ENCODE peak calls at places on chromosomes 3 and 15, in four cellular contexts. T is IMR-90, G is K562, L is H1. B is an unnamed sample.

GRCh38 chr15:87604857-87605446 is 651.6 kb downstream of the NTRK3 start:
- DNase-seq in T (no peak), G (peak), L (no peak), B (no peak)

GRCh38 chr15:90818251-90819210 is 49.9 kb upstream of the FURIN start:
- DNase-seq in T (no peak), G (peak), L (no peak), B (no peak)

GRCh38 chr3:132432639-132433038 is 15.3 kb downstream of the DNAJC13 start:
- DNase-seq in T (peak), G (peak), L (no peak), B (no peak)

GRCh38 chr15:59191855-59192237 is 14.8 kb upstream of the LDHAL6B start:
- DNase-seq in T (peak), G (no peak), L (no peak), B (no peak)

GRCh38 chr3:49019941-49020334 is 1.6 kb upstream of the DALRD3 start:
- DNase-seq in T (no peak), G (no peak), L (no peak), B (no peak)

GRCh38 chr3:160804762-160805161 is 48.7 kb downstream of the PPM1L start:
- DNase-seq in T (no peak), G (no peak), L (no peak), B (no peak)

GRCh38 chr3:138426211-138426610 is 8.2 kb upstream of the ESYT3 start:
- DNase-seq in T (peak), G (no peak), L (no peak), B (no peak)

GRCh38 chr15:94912760-94913159 is 681.4 kb downstream of the MCTP2 start:
- DNase-seq in T (no peak), G (peak), L (no peak), B (no peak)

GRCh38 chr3:17088602-17089313 is 204.0 kb downstream of the PLCL2 start:
- DNase-seq in T (no peak), G (no peak), L (no peak), B (no peak)

GRCh38 chr3:123388050-123388449 is 60.8 kb downstream of the ADCY5 start:
- DNase-seq in T (no peak), G (no peak), L (no peak), B (no peak)

GRCh38 chr15:80570553-80570952 is 124.6 kb upstream of the ABHD17C start:
- DNase-seq in T (no peak), G (no peak), L (no peak), B (no peak)

GRCh38 chr3:151156618-151157216 is 46.3 kb downstream of the GPR171 start:
- DNase-seq in T (peak), G (peak), L (no peak), B (no peak)
- TF ChIP-seq CHD1 in T (no peak), G (no peak), L (no peak), B (no peak)

DNA sequence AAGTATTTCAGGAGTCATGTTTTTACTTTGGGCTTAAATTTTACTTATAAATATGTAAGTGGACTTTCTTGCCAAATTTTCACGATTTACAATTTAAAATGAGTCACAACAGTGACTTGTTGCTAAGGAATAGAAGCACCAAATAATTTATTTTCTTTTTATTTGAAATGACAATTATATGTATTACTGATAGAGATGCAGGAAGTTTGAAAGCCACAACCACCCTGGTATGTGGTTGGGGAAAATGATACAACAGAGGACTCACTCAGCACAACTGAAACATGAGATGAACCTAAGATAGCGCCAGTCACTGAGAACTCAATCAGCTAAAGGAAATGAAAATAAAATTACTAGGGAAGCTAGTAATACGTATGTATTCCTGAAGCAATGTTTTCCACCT is 90.2 kb downstream of the FMN1 start:
- DNase-seq in T (peak), G (no peak), L (no peak), B (no peak)
- TF ChIP-seq CHD1 in T (no peak), G (no peak), L (no peak), B (no peak)

DNA sequence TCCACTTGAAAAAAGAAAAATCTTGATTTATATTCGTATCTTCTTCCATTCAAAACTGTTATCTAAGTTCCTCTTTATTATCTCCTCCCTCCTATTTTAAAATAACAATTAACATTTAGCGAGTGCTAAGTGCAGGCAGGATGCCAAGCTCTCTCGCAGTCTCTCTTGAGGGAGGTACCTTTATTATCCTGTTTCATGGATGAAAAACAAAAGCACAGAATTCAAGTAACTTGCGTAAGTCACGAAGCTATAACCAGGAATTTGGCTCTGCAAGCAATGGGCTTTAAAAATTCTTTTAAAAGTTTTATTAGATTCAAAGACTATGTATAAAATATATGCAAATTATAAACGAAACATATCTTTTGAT is 418.8 kb upstream of the NAALADL2 start:
- DNase-seq in T (peak), G (peak), L (no peak), B (no peak)
- TF ChIP-seq CHD1 in T (peak), G (no peak), L (no peak), B (no peak)

GRCh38 chr3:85337895-85338294 is 379.1 kb downstream of the CADM2 start:
- DNase-seq in T (no peak), G (no peak), L (no peak), B (no peak)
- TF ChIP-seq CHD1 in T (no peak), G (no peak), L (no peak), B (no peak)

GRCh38 chr15:77514635-77515421 is 94.1 kb downstream of the HMG20A start:
- DNase-seq in T (no peak), G (no peak), L (no peak), B (no peak)

GRCh38 chr15:77516786-77517185 is 96.1 kb downstream of the HMG20A start:
- DNase-seq in T (no peak), G (no peak), L (no peak), B (no peak)

GRCh38 chr15:77517579-77517978 is 96.9 kb downstream of the HMG20A start:
- DNase-seq in T (no peak), G (no peak), L (no peak), B (no peak)

GRCh38 chr15:77516076-77516475 is 95.4 kb downstream of the HMG20A start:
- DNase-seq in T (no peak), G (no peak), L (no peak), B (no peak)

GRCh38 chr15:77515613-77516012 is 94.9 kb downstream of the HMG20A start:
- DNase-seq in T (no peak), G (no peak), L (no peak), B (no peak)
- TF ChIP-seq CHD1 in T (no peak), G (no peak), L (no peak), B (no peak)

DNA sequence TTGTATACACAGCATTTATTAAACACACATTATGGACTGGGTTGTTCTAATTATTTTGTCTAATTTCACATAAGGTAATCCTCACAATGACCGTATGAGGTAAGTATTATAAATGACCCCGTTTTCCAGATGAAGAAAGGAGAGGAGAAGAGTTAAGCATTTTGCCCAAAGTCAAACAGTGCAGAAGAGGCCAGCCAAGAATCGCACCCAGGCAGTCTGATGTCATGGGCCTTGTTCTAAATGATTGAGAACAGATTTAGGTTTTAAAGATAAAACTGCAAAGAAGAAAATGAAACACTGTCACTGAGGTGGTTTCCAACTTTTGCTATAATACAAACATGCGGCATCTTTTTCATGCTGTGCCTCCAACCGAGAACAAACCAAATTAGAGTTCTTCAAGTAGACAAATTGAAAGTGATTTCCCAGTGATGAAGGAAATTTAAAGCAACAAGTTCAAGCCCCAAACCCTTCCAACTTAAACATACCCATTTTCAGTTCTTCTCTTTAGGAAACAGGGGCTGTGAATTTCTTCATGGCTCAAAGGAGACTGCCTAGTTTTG is 155.3 kb downstream of the THRB start:
- DNase-seq in T (no peak), G (no peak), L (no peak), B (no peak)
- TF ChIP-seq CHD1 in T (no peak), G (no peak), L (no peak), B (no peak)

B was measured in GM12878.